ENCODE peak calls at places on chromosomes 6 and 20, in ten cellular contexts. H is right cardiac atrium; Y is neural progenitor cell; A is OCI-LY7; P is cardiac muscle cell; Z is testis; F is Peyer's patch; C is CD8-positive, alpha-beta T cell; O is H9; S is body of pancreas. E is an unnamed sample.

GRCh38 chr6:85058806-85059205 is 294.4 kb upstream of the TBX18 start:
- DNase-seq in Z (no peak), A (no peak), O (no peak), S (no peak), P (peak; percentile 68), H (no peak), C (no peak), F (no peak), Y (no peak), E (no peak)

GRCh38 chr6:164749126-164749758 is 560.2 kb downstream of the C6orf118 start:
- DNase-seq in O (no peak), P (peak; percentile 55), A (no peak), C (no peak), Y (no peak), S (peak; percentile 26), F (no peak), H (peak; percentile 49), Z (no peak), E (no peak)

GRCh38 chr6:85797993-85798392 is 155.3 kb upstream of the SYNCRIP start:
- DNase-seq in Z (peak; percentile 71), P (peak; percentile 7), F (no peak), C (no peak), O (no peak), H (peak; percentile 49), A (no peak), Y (no peak), S (no peak), E (no peak)

GRCh38 chr6:12648171-12648570 is 68.4 kb upstream of the PHACTR1 start:
- DNase-seq in Z (no peak), F (no peak), A (no peak), H (no peak), C (no peak), Y (no peak), O (no peak), S (no peak), P (no peak), E (no peak)

GRCh38 chr20:36830791-36831691 is 44.9 kb upstream of the TLDC2 start:
- DNase-seq in A (no peak), Z (no peak), C (no peak), S (no peak), Y (no peak), F (no peak), O (no peak), P (peak; percentile 78), H (peak; percentile 93), E (no peak)

GRCh38 chr20:1144401-1145172 is 26.2 kb downstream of the PSMF1 start:
- DNase-seq in P (no peak), C (no peak), Y (no peak), S (no peak), H (peak; percentile 34), Z (no peak), A (no peak), F (no peak), O (no peak), E (no peak)

GRCh38 chr6:15207923-15208322 is 37.9 kb upstream of the JARID2 start:
- DNase-seq in S (no peak), H (no peak), F (no peak), P (peak; percentile 8), C (no peak), O (peak; percentile 76), Z (no peak), A (no peak), Y (peak; percentile 15), E (no peak)

GRCh38 chr6:169804427-169804826 is 53.0 kb downstream of the ERMARD start:
- DNase-seq in S (no peak), O (no peak), F (no peak), C (no peak), H (no peak), P (no peak), Y (no peak), Z (peak; percentile 4), A (no peak), E (no peak)

GRCh38 chr6:132390451-132390850 is 10.8 kb downstream of the MOXD1 start:
- DNase-seq in H (no peak), F (no peak), O (no peak), P (no peak), S (no peak), Z (no peak), A (no peak), C (no peak), Y (no peak), E (no peak)

GRCh38 chr20:19275630-19276071 is 63.2 kb downstream of the SLC24A3 start:
- DNase-seq in Z (peak; percentile 89), A (no peak), O (no peak), C (no peak), S (peak; percentile 58), P (peak; percentile 62), Y (no peak), H (peak; percentile 88), F (peak; percentile 31), E (peak; percentile 35)

GRCh38 chr20:41786158-41786557 is 168.0 kb upstream of the CHD6 start:
- DNase-seq in S (no peak), H (no peak), Y (no peak), O (no peak), Z (no peak), C (no peak), P (no peak), A (no peak), F (no peak), E (no peak)

GRCh38 chr6:104019075-104019474 is 840.6 kb downstream of the HACE1 start:
- DNase-seq in C (no peak), F (no peak), S (no peak), Y (no peak), Z (no peak), H (no peak), A (no peak), O (no peak), P (no peak), E (peak; percentile 0)

GRCh38 chr20:36281785-36282380 is 24.3 kb upstream of the DLGAP4 start:
- DNase-seq in S (no peak), Z (no peak), O (no peak), P (no peak), Y (no peak), A (no peak), F (no peak), C (no peak), H (no peak), E (no peak)

GRCh38 chr20:46787986-46788762 is 78.7 kb downstream of the SLC2A10 start:
- DNase-seq in O (no peak), S (no peak), Y (peak; percentile 26), A (no peak), P (no peak), F (no peak), C (no peak), Z (no peak), H (no peak), E (no peak)

GRCh38 chr6:147281895-147282565 is 77.8 kb downstream of the STXBP5 start:
- DNase-seq in Z (no peak), Y (no peak), O (no peak), P (no peak), A (no peak), S (no peak), H (no peak), C (no peak), F (no peak), E (no peak)

GRCh38 chr6:147279423-147279822 is 75.2 kb downstream of the STXBP5 start:
- DNase-seq in H (no peak), F (no peak), C (no peak), Y (no peak), P (peak; percentile 85), S (no peak), Z (no peak), A (no peak), O (no peak), E (no peak)

GRCh38 chr6:147283460-147283859 is 79.2 kb downstream of the STXBP5 start:
- DNase-seq in O (no peak), A (no peak), Y (no peak), C (no peak), H (no peak), P (no peak), F (no peak), Z (no peak), S (no peak), E (no peak)

GRCh38 chr6:147285087-147285855 is 81.1 kb downstream of the STXBP5 start:
- DNase-seq in S (no peak), C (no peak), Y (peak; percentile 31), F (no peak), A (peak; percentile 40), O (no peak), Z (no peak), P (peak; percentile 68), H (no peak), E (peak; percentile 24)

GRCh38 chr6:147282566-147282959 is 78.3 kb downstream of the STXBP5 start:
- DNase-seq in Z (no peak), H (no peak), O (no peak), P (no peak), F (no peak), C (no peak), S (no peak), Y (no peak), A (no peak), E (no peak)
- H3K27ac ChIP-seq in Z (no peak overlapping the region), H (no peak overlapping the region), O (no peak overlapping the region), P (no peak overlapping the region), F (no peak overlapping the region), C (no peak overlapping the region), S (no peak overlapping the region), Y (no peak overlapping the region), A (no peak overlapping the region), E (no peak overlapping the region)

DNA sequence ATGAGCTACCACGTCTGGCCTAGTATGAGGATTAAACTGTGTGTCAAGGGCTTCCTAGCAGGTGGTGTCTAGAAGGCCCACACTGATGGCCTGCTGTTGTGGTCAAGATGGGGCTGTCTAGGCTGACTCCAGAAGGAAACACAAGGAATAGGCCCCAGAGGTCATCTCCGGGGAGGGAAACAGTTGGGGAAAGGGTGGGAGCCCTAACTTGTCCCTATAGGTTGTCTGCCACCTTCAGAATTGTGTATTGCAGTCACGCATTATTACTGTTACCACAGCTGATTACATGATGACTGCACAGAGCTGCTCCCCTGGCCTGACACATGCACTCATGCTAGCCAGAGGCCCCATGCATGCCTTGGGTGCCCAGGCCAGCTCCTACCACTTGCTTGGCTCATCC is 27.3 kb downstream of the C20orf203 start:
- DNase-seq in Y (no peak), H (no peak), F (no peak), O (no peak), P (no peak), C (no peak), A (no peak), Z (no peak), S (no peak), E (no peak)
- H3K4me1 ChIP-seq in Y (peaks cover 11% of the 10 kb centered on the region), H (no peaks in the 10 kb centered on the region), F (no peaks in the 10 kb centered on the region), O (no peaks in the 10 kb centered on the region), P (no peaks in the 10 kb centered on the region), C (no peaks in the 10 kb centered on the region), A (peaks cover 3% of the 10 kb centered on the region), Z (no peaks in the 10 kb centered on the region), S (peaks cover 4% of the 10 kb centered on the region), E (no peaks in the 10 kb centered on the region)

GRCh38 chr20:49282584-49283171 is 4.8 kb upstream of the ZNFX1 start:
- DNase-seq in F (no peak), A (no peak), P (no peak), C (no peak), Z (no peak), S (no peak), O (no peak), Y (peak; percentile 70), H (no peak), E (no peak)
- H3K9me3 ChIP-seq in F (no peaks in the 10 kb centered on the region), A (no peaks in the 10 kb centered on the region), P (no peaks in the 10 kb centered on the region), C (peaks cover 54% of the 10 kb centered on the region), Z (no peaks in the 10 kb centered on the region), S (no peaks in the 10 kb centered on the region), O (no peaks in the 10 kb centered on the region), Y (no peaks in the 10 kb centered on the region), H (peaks cover 15% of the 10 kb centered on the region), E (peaks cover 25% of the 10 kb centered on the region)

DNA sequence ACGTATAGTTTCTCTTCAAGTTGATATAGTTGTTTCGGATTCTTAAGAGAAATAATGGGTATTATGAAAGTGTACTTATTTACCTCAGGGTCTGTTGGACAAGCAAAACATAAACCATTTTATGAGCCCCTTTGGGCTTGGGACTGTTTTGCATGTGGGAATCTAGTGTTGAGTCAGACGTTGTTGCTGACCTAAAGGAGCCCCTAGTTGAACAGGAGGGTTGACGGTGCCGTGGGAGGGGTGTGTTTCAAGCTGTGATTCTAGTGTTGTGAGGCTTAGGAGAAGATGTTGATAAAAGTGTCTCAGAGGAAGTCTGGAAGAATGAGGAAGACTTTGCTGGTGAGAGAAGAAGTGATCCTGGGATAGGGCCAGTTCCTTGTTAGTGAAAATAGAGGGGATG is 140.0 kb downstream of the ARID1B start:
- DNase-seq in P (no peak), S (no peak), O (no peak), H (no peak), C (no peak), A (no peak), F (no peak), Z (no peak), Y (no peak), E (no peak)
- H3K27ac ChIP-seq in P (no peak overlapping the region), S (no peak overlapping the region), O (no peak overlapping the region), H (no peak overlapping the region), C (no peak overlapping the region), A (no peak overlapping the region), F (no peak overlapping the region), Z (no peak overlapping the region), Y (no peak overlapping the region), E (no peak overlapping the region)